ENCODE peak calls at places on chromosomes 12 and 14, in nine cellular contexts. G is HuH-7, D is GM13977, O is activated B cell treated with CpG ODN at 0.5 μM for 24 hours, H is SW 1271, B is neural crest cell, L is T-helper 17 cell, X is T-helper 2 cell, A is HEK293T. M is an unnamed sample.
A peak's percentile ranks its signal among the peaks of the same experiment; 100 is the strongest.

GRCh38 chr12:80175307-80175930 is 76.1 kb downstream of the OTOGL start:
- DNase-seq in G (no peak), D (no peak), O (no peak), H (no peak), B (no peak), L (no peak), X (no peak), A (no peak), M (no peak)

GRCh38 chr12:118160536-118160935 is 24.6 kb downstream of the PEBP1 start:
- DNase-seq in G (no peak), D (no peak), O (no peak), H (no peak), B (no peak), L (no peak), X (no peak), A (no peak), M (no peak)

GRCh38 chr14:76920572-76921175 is 94.5 kb downstream of the LRRC74A start:
- DNase-seq in G (no peak), D (no peak), O (no peak), H (no peak), B (no peak), L (no peak), X (no peak), A (no peak), M (no peak)

GRCh38 chr14:106665814-106666213 is 1139.4 kb downstream of the TMEM121 start:
- DNase-seq in G (no peak), D (no peak), O (no peak), H (no peak), B (no peak), L (peak; percentile 17), X (no peak), A (no peak), M (no peak)

GRCh38 chr12:72832024-72832423 is 559.9 kb downstream of the TRHDE start:
- DNase-seq in G (no peak), D (no peak), O (no peak), H (no peak), B (no peak), L (no peak), X (no peak), A (no peak), M (no peak)

GRCh38 chr14:104144453-104144790 is 6.0 kb downstream of the KIF26A start:
- DNase-seq in G (no peak), D (no peak), O (no peak), H (no peak), B (no peak), L (no peak), X (no peak), A (no peak), M (no peak)

GRCh38 chr14:23123419-23123818 is 4.4 kb upstream of the CEBPE start:
- DNase-seq in G (no peak), D (no peak), O (no peak), H (no peak), B (no peak), L (no peak), X (no peak), A (no peak), M (no peak)

GRCh38 chr12:124639407-124639806 is 72.0 kb upstream of the NCOR2 start:
- DNase-seq in G (no peak), D (no peak), O (no peak), H (no peak), B (no peak), L (no peak), X (no peak), A (no peak), M (no peak)

GRCh38 chr14:29925106-29925722 is 2.4 kb downstream of the PRKD1 start:
- DNase-seq in G (no peak), D (no peak), O (no peak), H (peak; percentile 11), B (no peak), L (no peak), X (no peak), A (no peak), M (peak; percentile 80)

GRCh38 chr14:101780390-101780789 is 18.9 kb downstream of the PPP2R5C start:
- DNase-seq in G (no peak), D (no peak), O (no peak), H (no peak), B (no peak), L (no peak), X (no peak), A (no peak), M (no peak)

GRCh38 chr12:30531731-30532678 is 163.7 kb downstream of the IPO8 start:
- DNase-seq in G (no peak), D (no peak), O (no peak), H (no peak), B (no peak), L (no peak), X (no peak), A (no peak), M (no peak)